ENCODE peak calls at places on chromosome 18, in nine cellular contexts. B is K562; N is stimulated activated CD8-positive, alpha-beta memory T cell treated with anti-CD3 and anti-CD28 coated beads, Interleukin-12 subunit alpha, Interleukin-12 subunit beta, amount 100 ng/mL, for 4 hours; J is lung microvascular endothelial cell; F is GM04504; K is SJSA1; G is glomerular endothelial cell; C is stimulated activated CD4-positive, alpha-beta T cell treated with anti-CD3 and anti-CD28 coated beads, Interleukin-1b, Interleukin-23, amount 100 ng/mL, for 1 hour; D is Kasumi-1. L is an unnamed sample.

GRCh38 chr18:53567935-53568574 is 656.4 kb downstream of the MBD2 start:
- DNase-seq in B (peak), K (peak), N (no peak), J (peak), D (peak), G (no peak), F (peak), C (no peak), L (no peak)

GRCh38 chr18:13108330-13108729 is 110.2 kb upstream of the LDLRAD4 start:
- DNase-seq in N (no peak), G (no peak), B (no peak), D (no peak), K (no peak), J (no peak), C (no peak), F (no peak), L (no peak)

GRCh38 chr18:48715651-48716354 is 177.0 kb downstream of the CTIF start:
- DNase-seq in C (no peak), G (no peak), D (peak), J (no peak), B (no peak), K (no peak), F (no peak), N (no peak), L (peak)

GRCh38 chr18:71443726-71444480 is 1100.2 kb downstream of the CBLN2 start:
- DNase-seq in C (no peak), G (no peak), F (no peak), B (no peak), D (no peak), N (no peak), K (no peak), J (no peak), L (no peak)

GRCh38 chr18:46732201-46732600 is 24.7 kb downstream of the ST8SIA5 start:
- DNase-seq in F (no peak), D (no peak), C (no peak), B (no peak), N (no peak), G (no peak), J (no peak), K (no peak), L (no peak)

GRCh38 chr18:54843302-54843701 is 15.0 kb downstream of the RAB27B start:
- DNase-seq in N (no peak), K (no peak), C (no peak), F (peak), J (no peak), D (no peak), B (no peak), G (no peak), L (no peak)

GRCh38 chr18:3207565-3207964 is 12.2 kb downstream of the MYOM1 start:
- DNase-seq in G (no peak), N (no peak), F (no peak), J (no peak), D (no peak), B (no peak), C (no peak), K (no peak), L (no peak)

GRCh38 chr18:21841570-21841969 is 101.0 kb downstream of the MIB1 start:
- DNase-seq in J (no peak), N (no peak), C (no peak), D (no peak), K (no peak), B (no peak), F (no peak), G (no peak), L (no peak)

GRCh38 chr18:34659579-34660517 is 50.2 kb upstream of the DTNA start:
- DNase-seq in G (peak), D (peak), N (no peak), J (peak), C (no peak), B (no peak), K (peak), F (peak), L (no peak)

GRCh38 chr18:74715306-74715705 is 117.6 kb downstream of the ZNF407 start:
- DNase-seq in F (no peak), G (no peak), D (no peak), C (no peak), B (no peak), J (no peak), K (no peak), N (no peak), L (no peak)

GRCh38 chr18:79402209-79402576 is 6.5 kb downstream of the NFATC1 start:
- DNase-seq in D (no peak), J (no peak), G (no peak), N (no peak), B (no peak), K (no peak), F (no peak), C (no peak), L (no peak)

GRCh38 chr18:26864658-26865057 is 849 bp downstream of the AQP4 start:
- DNase-seq in N (no peak), K (no peak), C (no peak), G (no peak), F (no peak), B (no peak), J (no peak), D (no peak), L (no peak)

GRCh38 chr18:43627833-43628370 is 350.6 kb upstream of the SYT4 start:
- DNase-seq in N (no peak), G (no peak), C (no peak), D (no peak), F (no peak), J (no peak), K (peak), B (no peak), L (no peak)

GRCh38 chr18:79982736-79983135 is 5.6 kb downstream of the TXNL4A start:
- DNase-seq in G (no peak), D (peak), B (peak), K (no peak), F (no peak), C (no peak), N (no peak), J (peak), L (peak)

GRCh38 chr18:48580782-48581181 is 42.0 kb downstream of the CTIF start:
- DNase-seq in C (no peak), F (no peak), D (no peak), J (no peak), B (no peak), G (no peak), N (no peak), K (no peak), L (no peak)

GRCh38 chr18:32714571-32715148 is 58.2 kb downstream of the KLHL14 start:
- DNase-seq in C (no peak), B (peak), N (no peak), G (peak), D (peak), K (peak), F (no peak), J (peak), L (peak)

GRCh38 chr18:30533716-30534115 is 508.8 kb downstream of the DSC3 start:
- DNase-seq in F (no peak), G (no peak), D (no peak), C (no peak), K (no peak), B (no peak), J (no peak), N (no peak), L (no peak)

GRCh38 chr18:78305789-78306188 is 673.8 kb upstream of the SALL3 start:
- DNase-seq in B (no peak), N (no peak), G (no peak), D (no peak), C (no peak), F (no peak), J (no peak), K (no peak), L (no peak)

GRCh38 chr18:77016936-77017335 is 115.6 kb downstream of the MBP start:
- DNase-seq in F (no peak), G (no peak), C (no peak), K (no peak), J (no peak), N (no peak), B (no peak), D (no peak), L (no peak)

GRCh38 chr18:55396267-55396905 is 191.6 kb downstream of the TCF4 start:
- DNase-seq in F (no peak), B (no peak), C (no peak), J (no peak), N (no peak), G (no peak), D (no peak), K (no peak), L (no peak)

GRCh38 chr18:34631071-34631470 is 79.0 kb upstream of the DTNA start:
- DNase-seq in G (no peak), N (no peak), F (no peak), D (no peak), J (no peak), B (no peak), K (no peak), C (no peak), L (no peak)

GRCh38 chr18:51813740-51814139 is 526.3 kb upstream of the DCC start:
- DNase-seq in J (no peak), F (no peak), B (no peak), G (no peak), N (no peak), C (no peak), K (no peak), D (no peak), L (no peak)

GRCh38 chr18:28198588-28198987 is 21.7 kb upstream of the CDH2 start:
- DNase-seq in B (no peak), G (no peak), J (no peak), D (no peak), C (no peak), F (no peak), K (no peak), N (no peak), L (no peak)

L was measured in GDM1.